ENCODE peak calls at places on chromosomes 16 and 17, in four cellular contexts. One of them, this sample, is unnamed.

GRCh38 chr17:34169501-34169900 is 85.6 kb upstream of the CCL2 start:
- DNase-seq in GF-D8: no peak
- DNase-seq in activated naive CD4-positive, alpha-beta T cell treated with Interleukin-2 at 50 U/mL for 16 hours: no peak
- DNase-seq in T1000: no peak
- DNase-seq in this sample: no peak

GRCh38 chr16:27317320-27317719 is 3.5 kb downstream of the IL4R start:
- DNase-seq in GF-D8: no peak
- DNase-seq in T1000: no peak
- DNase-seq in activated naive CD4-positive, alpha-beta T cell treated with Interleukin-2 at 50 U/mL for 16 hours: no peak
- DNase-seq in this sample: no peak

GRCh38 chr16:82603784-82604411 is 22.9 kb upstream of the CDH13 start:
- DNase-seq in T1000: no peak
- DNase-seq in activated naive CD4-positive, alpha-beta T cell treated with Interleukin-2 at 50 U/mL for 16 hours: no peak
- DNase-seq in GF-D8: no peak
- DNase-seq in this sample: no peak

GRCh38 chr17:65588194-65588808 is 26.9 kb upstream of the AXIN2 start:
- DNase-seq in T1000: no peak
- DNase-seq in activated naive CD4-positive, alpha-beta T cell treated with Interleukin-2 at 50 U/mL for 16 hours: no peak
- DNase-seq in GF-D8: no peak
- DNase-seq in this sample: no peak

GRCh38 chr16:31709181-31709580 is 164.4 kb upstream of the ZNF267 start:
- DNase-seq in activated naive CD4-positive, alpha-beta T cell treated with Interleukin-2 at 50 U/mL for 16 hours: no peak
- DNase-seq in T1000: no peak
- DNase-seq in GF-D8: no peak
- DNase-seq in this sample: peak; percentile 5

GRCh38 chr17:3475155-3475808 is 515 bp upstream of the ASPA start:
- DNase-seq in activated naive CD4-positive, alpha-beta T cell treated with Interleukin-2 at 50 U/mL for 16 hours: no peak
- DNase-seq in T1000: no peak
- DNase-seq in GF-D8: no peak
- DNase-seq in this sample: no peak

GRCh38 chr16:27721548-27722265 is 171.8 kb downstream of the KATNIP start:
- DNase-seq in GF-D8: peak; percentile 76
- DNase-seq in activated naive CD4-positive, alpha-beta T cell treated with Interleukin-2 at 50 U/mL for 16 hours: no peak
- DNase-seq in T1000: no peak
- DNase-seq in this sample: peak; percentile 22

GRCh38 chr16:86061771-86062170 is 162.8 kb downstream of the IRF8 start:
- DNase-seq in GF-D8: no peak
- DNase-seq in T1000: no peak
- DNase-seq in activated naive CD4-positive, alpha-beta T cell treated with Interleukin-2 at 50 U/mL for 16 hours: no peak
- DNase-seq in this sample: no peak

GRCh38 chr17:12282056-12282455 is 261.4 kb downstream of the MAP2K4 start:
- DNase-seq in T1000: no peak
- DNase-seq in GF-D8: no peak
- DNase-seq in activated naive CD4-positive, alpha-beta T cell treated with Interleukin-2 at 50 U/mL for 16 hours: no peak
- DNase-seq in this sample: no peak

GRCh38 chr17:68103148-68103547 is 67.6 kb downstream of the KPNA2 start:
- DNase-seq in GF-D8: no peak
- DNase-seq in T1000: no peak
- DNase-seq in activated naive CD4-positive, alpha-beta T cell treated with Interleukin-2 at 50 U/mL for 16 hours: no peak
- DNase-seq in this sample: no peak

GRCh38 chr16:67390816-67391423 is 2.4 kb downstream of the TPPP3 start:
- DNase-seq in activated naive CD4-positive, alpha-beta T cell treated with Interleukin-2 at 50 U/mL for 16 hours: no peak
- DNase-seq in T1000: no peak
- DNase-seq in GF-D8: no peak
- DNase-seq in this sample: no peak

GRCh38 chr17:1733759-1734158 is 8.9 kb upstream of the SERPINF2 start:
- DNase-seq in T1000: no peak
- DNase-seq in activated naive CD4-positive, alpha-beta T cell treated with Interleukin-2 at 50 U/mL for 16 hours: no peak
- DNase-seq in GF-D8: no peak
- DNase-seq in this sample: no peak

GRCh38 chr16:14629612-14629918 is 495 bp downstream of the PARN start:
- DNase-seq in activated naive CD4-positive, alpha-beta T cell treated with Interleukin-2 at 50 U/mL for 16 hours: peak; percentile 29
- DNase-seq in T1000: no peak
- DNase-seq in GF-D8: no peak
- DNase-seq in this sample: peak; percentile 61

GRCh38 chr17:2805961-2806360 is 9.7 kb downstream of the RAP1GAP2 start:
- DNase-seq in T1000: no peak
- DNase-seq in GF-D8: no peak
- DNase-seq in activated naive CD4-positive, alpha-beta T cell treated with Interleukin-2 at 50 U/mL for 16 hours: no peak
- DNase-seq in this sample: no peak

GRCh38 chr16:10579965-10580918 is at the start of gene EMP2:
- DNase-seq in activated naive CD4-positive, alpha-beta T cell treated with Interleukin-2 at 50 U/mL for 16 hours: no peak
- DNase-seq in GF-D8: no peak
- DNase-seq in T1000: peak; percentile 26
- DNase-seq in this sample: peak; percentile 98

GRCh38 chr17:77212081-77212832 is 71.5 kb downstream of the SEC14L1 start:
- DNase-seq in activated naive CD4-positive, alpha-beta T cell treated with Interleukin-2 at 50 U/mL for 16 hours: no peak
- DNase-seq in GF-D8: no peak
- DNase-seq in T1000: no peak
- DNase-seq in this sample: no peak

GRCh38 chr17:51015145-51015558 is 105.5 kb downstream of the SPAG9 start:
- DNase-seq in GF-D8: no peak
- DNase-seq in activated naive CD4-positive, alpha-beta T cell treated with Interleukin-2 at 50 U/mL for 16 hours: no peak
- DNase-seq in T1000: no peak
- DNase-seq in this sample: no peak